ENCODE peak calls at places on chromosome 1, in nine cellular contexts. L, O, N, B, Q, Y, C, J and K are unnamed samples.
A peak's percentile ranks its signal among the peaks of the same experiment; 100 is the strongest.

GRCh38 chr1:180229483-180230415 is at the start of gene LHX4:
- DNase-seq in L (peak; percentile 76), O (peak; percentile 15), N (no peak), B (no peak), Q (no peak), Y (peak; percentile 26), C (peak; percentile 78), J (no peak), K (no peak)

GRCh38 chr1:1264868-1265272 is 8.8 kb downstream of the UBE2J2 start:
- DNase-seq in L (no peak), O (peak; percentile 100), N (no peak), B (no peak), Q (no peak), Y (peak; percentile 28), C (peak; percentile 72), J (peak; percentile 88), K (peak; percentile 32)

GRCh38 chr1:203175237-203176181 is at the start of gene MYBPH:
- DNase-seq in L (no peak), O (no peak), N (peak; percentile 71), B (no peak), Q (no peak), Y (no peak), C (no peak), J (no peak), K (no peak)

GRCh38 chr1:3018576-3018975 is 2.7 kb upstream of the ACTRT2 start:
- DNase-seq in L (no peak), O (no peak), N (no peak), B (no peak), Q (no peak), Y (no peak), C (no peak), J (no peak), K (no peak)

GRCh38 chr1:245279346-245279745 is 124.6 kb downstream of the KIF26B start:
- DNase-seq in L (no peak), O (no peak), N (peak; percentile 0), B (no peak), Q (no peak), Y (no peak), C (no peak), J (no peak), K (no peak)

GRCh38 chr1:212608956-212609700 is 567 bp downstream of the ATF3 start:
- DNase-seq in L (no peak), O (peak; percentile 37), N (peak; percentile 85), B (no peak), Q (peak; percentile 32), Y (peak; percentile 66), C (peak; percentile 51), J (no peak), K (peak; percentile 35)

GRCh38 chr1:189027509-189027908 is 1450.2 kb downstream of the BRINP3 start:
- DNase-seq in L (peak; percentile 9), O (no peak), N (no peak), B (no peak), Q (no peak), Y (no peak), C (no peak), J (no peak), K (no peak)

GRCh38 chr1:110208916-110209650 is 1.0 kb upstream of the KCNC4 start:
- DNase-seq in L (no peak), O (no peak), N (no peak), B (no peak), Q (no peak), Y (peak; percentile 3), C (peak; percentile 5), J (no peak), K (no peak)

GRCh38 chr1:226814751-226815496 is 55.5 kb upstream of the PSEN2 start:
- DNase-seq in L (peak; percentile 57), O (peak; percentile 84), N (peak; percentile 77), B (no peak), Q (no peak), Y (peak; percentile 96), C (peak; percentile 99), J (peak; percentile 79), K (peak; percentile 91)

GRCh38 chr1:238681021-238681420 is 705.3 kb upstream of the CHRM3 start:
- DNase-seq in L (peak; percentile 5), O (peak; percentile 20), N (no peak), B (no peak), Q (no peak), Y (no peak), C (no peak), J (no peak), K (no peak)

GRCh38 chr1:41664861-41665640 is 180.6 kb upstream of the EDN2 start:
- DNase-seq in L (peak; percentile 52), O (no peak), N (no peak), B (no peak), Q (no peak), Y (peak; percentile 46), C (peak; percentile 60), J (peak; percentile 77), K (no peak)